ENCODE peak calls at places on chromosomes 13 and 19, in six cellular contexts. One of them, this sample, is unnamed.

GRCh38 chr19:5253403-5254110 is 87.1 kb downstream of the PTPRS start:
- DNase-seq in lower lobe of right lung: no peak
- DNase-seq in cardiac muscle cell: no peak
- DNase-seq in mucosa of descending colon: no peak
- DNase-seq in CD8-positive, alpha-beta T cell: no peak
- DNase-seq in kidney: no peak
- DNase-seq in this sample: no peak

GRCh38 chr13:73859841-73860240 is 274.4 kb downstream of the KLF12 start:
- DNase-seq in lower lobe of right lung: no peak
- DNase-seq in cardiac muscle cell: no peak
- DNase-seq in mucosa of descending colon: no peak
- DNase-seq in CD8-positive, alpha-beta T cell: no peak
- DNase-seq in kidney: no peak
- DNase-seq in this sample: no peak

GRCh38 chr13:27016871-27017270 is 154.7 kb downstream of the USP12 start:
- DNase-seq in lower lobe of right lung: no peak
- DNase-seq in cardiac muscle cell: no peak
- DNase-seq in mucosa of descending colon: peak; percentile 49
- DNase-seq in CD8-positive, alpha-beta T cell: no peak
- DNase-seq in kidney: no peak
- DNase-seq in this sample: no peak

GRCh38 chr13:91142572-91142971 is 204.9 kb upstream of the MIR17HG start:
- DNase-seq in lower lobe of right lung: no peak
- DNase-seq in cardiac muscle cell: peak; percentile 52
- DNase-seq in mucosa of descending colon: no peak
- DNase-seq in CD8-positive, alpha-beta T cell: no peak
- DNase-seq in kidney: no peak
- DNase-seq in this sample: no peak

GRCh38 chr13:57633141-57633949 is 1.8 kb downstream of the PCDH17 start:
- DNase-seq in lower lobe of right lung: peak; percentile 62
- DNase-seq in cardiac muscle cell: peak; percentile 10
- DNase-seq in mucosa of descending colon: no peak
- DNase-seq in CD8-positive, alpha-beta T cell: no peak
- DNase-seq in kidney: peak; percentile 73
- DNase-seq in this sample: no peak

GRCh38 chr19:2544576-2545415 is 68.9 kb downstream of the GADD45B start:
- DNase-seq in lower lobe of right lung: peak; percentile 41
- DNase-seq in cardiac muscle cell: no peak
- DNase-seq in mucosa of descending colon: no peak
- DNase-seq in CD8-positive, alpha-beta T cell: no peak
- DNase-seq in kidney: peak; percentile 66
- DNase-seq in this sample: no peak

GRCh38 chr13:21901772-21902708 is 231.2 kb downstream of the FGF9 start:
- DNase-seq in lower lobe of right lung: no peak
- DNase-seq in cardiac muscle cell: peak; percentile 7
- DNase-seq in mucosa of descending colon: no peak
- DNase-seq in CD8-positive, alpha-beta T cell: no peak
- DNase-seq in kidney: no peak
- DNase-seq in this sample: no peak

GRCh38 chr13:27138457-27139093 is 33.0 kb downstream of the USP12 start:
- DNase-seq in lower lobe of right lung: no peak
- DNase-seq in cardiac muscle cell: no peak
- DNase-seq in mucosa of descending colon: no peak
- DNase-seq in CD8-positive, alpha-beta T cell: no peak
- DNase-seq in kidney: no peak
- DNase-seq in this sample: no peak

GRCh38 chr19:15488489-15489226 is 9.4 kb upstream of the PGLYRP2 start:
- DNase-seq in lower lobe of right lung: no peak
- DNase-seq in cardiac muscle cell: peak; percentile 54
- DNase-seq in mucosa of descending colon: no peak
- DNase-seq in CD8-positive, alpha-beta T cell: no peak
- DNase-seq in kidney: no peak
- DNase-seq in this sample: no peak

GRCh38 chr19:49213791-49214190 is 56.2 kb downstream of the TRPM4 start:
- DNase-seq in lower lobe of right lung: no peak
- DNase-seq in cardiac muscle cell: no peak
- DNase-seq in mucosa of descending colon: no peak
- DNase-seq in CD8-positive, alpha-beta T cell: no peak
- DNase-seq in kidney: no peak
- DNase-seq in this sample: no peak

GRCh38 chr19:4389511-4390016 is 10.8 kb downstream of the SH3GL1 start:
- DNase-seq in lower lobe of right lung: no peak
- DNase-seq in cardiac muscle cell: no peak
- DNase-seq in mucosa of descending colon: no peak
- DNase-seq in CD8-positive, alpha-beta T cell: no peak
- DNase-seq in kidney: no peak
- DNase-seq in this sample: no peak

GRCh38 chr13:25109341-25109740 is 13.4 kb downstream of the PABPC3 start:
- DNase-seq in lower lobe of right lung: no peak
- DNase-seq in cardiac muscle cell: no peak
- DNase-seq in mucosa of descending colon: no peak
- DNase-seq in CD8-positive, alpha-beta T cell: no peak
- DNase-seq in kidney: no peak
- DNase-seq in this sample: no peak

GRCh38 chr13:22079961-22080360 is 409.1 kb downstream of the FGF9 start:
- DNase-seq in lower lobe of right lung: no peak
- DNase-seq in cardiac muscle cell: no peak
- DNase-seq in mucosa of descending colon: no peak
- DNase-seq in CD8-positive, alpha-beta T cell: no peak
- DNase-seq in kidney: no peak
- DNase-seq in this sample: no peak

GRCh38 chr13:35599385-35599784 is 122.9 kb upstream of the MAB21L1 start:
- DNase-seq in lower lobe of right lung: no peak
- DNase-seq in cardiac muscle cell: peak; percentile 8
- DNase-seq in mucosa of descending colon: no peak
- DNase-seq in CD8-positive, alpha-beta T cell: no peak
- DNase-seq in kidney: no peak
- DNase-seq in this sample: no peak

GRCh38 chr13:97262058-97262457 is 39.9 kb downstream of the MBNL2 start:
- DNase-seq in lower lobe of right lung: no peak
- DNase-seq in cardiac muscle cell: no peak
- DNase-seq in mucosa of descending colon: no peak
- DNase-seq in CD8-positive, alpha-beta T cell: no peak
- DNase-seq in kidney: no peak
- DNase-seq in this sample: no peak

GRCh38 chr13:104577029-104577820 is 1511.0 kb upstream of the SLC10A2 start:
- DNase-seq in lower lobe of right lung: no peak
- DNase-seq in cardiac muscle cell: peak; percentile 74
- DNase-seq in mucosa of descending colon: no peak
- DNase-seq in CD8-positive, alpha-beta T cell: no peak
- DNase-seq in kidney: no peak
- DNase-seq in this sample: no peak

GRCh38 chr13:29730253-29730652 is 120.2 kb downstream of the UBL3 start:
- DNase-seq in lower lobe of right lung: no peak
- DNase-seq in cardiac muscle cell: no peak
- DNase-seq in mucosa of descending colon: no peak
- DNase-seq in CD8-positive, alpha-beta T cell: no peak
- DNase-seq in kidney: no peak
- DNase-seq in this sample: no peak

GRCh38 chr13:36493046-36493445 is 60.8 kb downstream of the CCNA1 start:
- DNase-seq in lower lobe of right lung: no peak
- DNase-seq in cardiac muscle cell: no peak
- DNase-seq in mucosa of descending colon: no peak
- DNase-seq in CD8-positive, alpha-beta T cell: no peak
- DNase-seq in kidney: no peak
- DNase-seq in this sample: no peak

GRCh38 chr13:98751397-98752110 is 918 bp downstream of the SLC15A1 start:
- DNase-seq in lower lobe of right lung: no peak
- DNase-seq in cardiac muscle cell: peak; percentile 39
- DNase-seq in mucosa of descending colon: no peak
- DNase-seq in CD8-positive, alpha-beta T cell: no peak
- DNase-seq in kidney: no peak
- DNase-seq in this sample: no peak

GRCh38 chr13:31274345-31274870 is 74.6 kb downstream of the B3GLCT start:
- DNase-seq in lower lobe of right lung: no peak
- DNase-seq in cardiac muscle cell: peak; percentile 12
- DNase-seq in mucosa of descending colon: no peak
- DNase-seq in CD8-positive, alpha-beta T cell: no peak
- DNase-seq in kidney: no peak
- DNase-seq in this sample: no peak

GRCh38 chr13:91632071-91632470 is 233.7 kb downstream of the GPC5 start:
- DNase-seq in lower lobe of right lung: no peak
- DNase-seq in cardiac muscle cell: no peak
- DNase-seq in mucosa of descending colon: no peak
- DNase-seq in CD8-positive, alpha-beta T cell: no peak
- DNase-seq in kidney: no peak
- DNase-seq in this sample: no peak

GRCh38 chr19:46958542-46958941 is 61.1 kb upstream of the NPAS1 start:
- DNase-seq in lower lobe of right lung: no peak
- DNase-seq in cardiac muscle cell: peak; percentile 70
- DNase-seq in mucosa of descending colon: no peak
- DNase-seq in CD8-positive, alpha-beta T cell: no peak
- DNase-seq in kidney: no peak
- DNase-seq in this sample: no peak

GRCh38 chr19:55384576-55385235 is 614 bp upstream of the TMEM238 start:
- DNase-seq in lower lobe of right lung: peak; percentile 66
- DNase-seq in cardiac muscle cell: no peak
- DNase-seq in mucosa of descending colon: peak; percentile 47
- DNase-seq in CD8-positive, alpha-beta T cell: peak; percentile 23
- DNase-seq in kidney: peak; percentile 87
- DNase-seq in this sample: peak; percentile 24

GRCh38 chr19:12526542-12526941 is 24.7 kb downstream of the ZNF564 start:
- DNase-seq in lower lobe of right lung: no peak
- DNase-seq in cardiac muscle cell: no peak
- DNase-seq in mucosa of descending colon: no peak
- DNase-seq in CD8-positive, alpha-beta T cell: no peak
- DNase-seq in kidney: no peak
- DNase-seq in this sample: no peak

GRCh38 chr19:12527034-12527836 is 24.0 kb downstream of the ZNF564 start:
- DNase-seq in lower lobe of right lung: no peak
- DNase-seq in cardiac muscle cell: peak; percentile 43
- DNase-seq in mucosa of descending colon: no peak
- DNase-seq in CD8-positive, alpha-beta T cell: no peak
- DNase-seq in kidney: no peak
- DNase-seq in this sample: no peak

DNA sequence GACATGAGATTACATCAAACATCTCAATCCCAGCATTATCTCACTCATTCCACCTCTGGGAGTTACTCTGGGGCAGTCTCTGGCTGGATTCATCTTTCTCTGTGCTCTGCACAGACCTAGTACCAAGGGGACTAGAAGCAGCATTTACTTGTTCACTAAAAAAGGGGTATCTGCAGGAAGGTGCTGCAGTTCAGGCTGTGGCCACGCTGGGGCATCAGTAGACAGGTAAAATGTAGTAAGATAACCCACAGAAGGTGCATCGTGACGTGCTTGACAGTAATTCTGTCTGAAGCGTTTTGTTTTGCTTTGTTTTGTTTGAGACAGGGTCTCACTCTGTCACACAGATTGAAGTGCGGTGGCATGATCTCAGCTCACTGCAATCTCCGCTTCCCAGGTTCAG is 29.3 kb downstream of the ZNF564 start:
- DNase-seq in lower lobe of right lung: no peak
- DNase-seq in cardiac muscle cell: no peak
- DNase-seq in mucosa of descending colon: no peak
- DNase-seq in CD8-positive, alpha-beta T cell: no peak
- DNase-seq in kidney: no peak
- DNase-seq in this sample: no peak
- H3K9me3 ChIP-seq in lower lobe of right lung: peaks cover 99% of the 10 kb centered on the region
- H3K9me3 ChIP-seq in cardiac muscle cell: peaks cover 16% of the 10 kb centered on the region
- H3K9me3 ChIP-seq in mucosa of descending colon: peaks cover 100% of the 10 kb centered on the region
- H3K9me3 ChIP-seq in CD8-positive, alpha-beta T cell: peaks cover 59% of the 10 kb centered on the region
- H3K9me3 ChIP-seq in kidney: peaks cover 23% of the 10 kb centered on the region
- H3K9me3 ChIP-seq in this sample: peaks cover 87% of the 10 kb centered on the region

DNA sequence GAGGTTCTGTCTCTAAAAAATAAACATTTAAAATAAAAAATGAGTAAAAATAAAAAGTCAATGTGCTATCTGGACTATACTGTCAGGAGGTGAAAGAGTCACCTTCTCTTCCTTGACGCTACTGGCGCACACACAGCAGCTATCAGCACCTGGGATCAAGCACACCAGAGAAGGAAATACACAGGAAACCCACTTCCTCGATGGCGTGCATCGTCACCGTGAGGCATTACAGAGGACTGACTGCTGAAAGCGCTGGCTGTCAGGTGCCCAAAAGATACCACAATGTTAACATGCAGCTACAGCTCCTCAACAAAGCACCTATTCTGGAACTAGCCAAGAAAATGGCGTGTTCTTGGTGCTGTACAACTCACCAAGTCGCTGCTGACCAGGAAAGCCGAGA is 6.1 kb downstream of the SLC35E1 start:
- DNase-seq in lower lobe of right lung: peak; percentile 47
- DNase-seq in cardiac muscle cell: no peak
- DNase-seq in mucosa of descending colon: peak; percentile 53
- DNase-seq in CD8-positive, alpha-beta T cell: peak; percentile 72
- DNase-seq in kidney: peak; percentile 81
- DNase-seq in this sample: peak; percentile 80
- H3K9me3 ChIP-seq in lower lobe of right lung: no peaks in the 10 kb centered on the region
- H3K9me3 ChIP-seq in cardiac muscle cell: no peaks in the 10 kb centered on the region
- H3K9me3 ChIP-seq in mucosa of descending colon: no peaks in the 10 kb centered on the region
- H3K9me3 ChIP-seq in CD8-positive, alpha-beta T cell: no peaks in the 10 kb centered on the region
- H3K9me3 ChIP-seq in kidney: no peaks in the 10 kb centered on the region
- H3K9me3 ChIP-seq in this sample: no peaks in the 10 kb centered on the region

GRCh38 chr19:37056776-37057175 is 21.5 kb upstream of the ZNF420 start:
- DNase-seq in lower lobe of right lung: no peak
- DNase-seq in cardiac muscle cell: no peak
- DNase-seq in mucosa of descending colon: no peak
- DNase-seq in CD8-positive, alpha-beta T cell: no peak
- DNase-seq in kidney: no peak
- DNase-seq in this sample: no peak

GRCh38 chr19:37055330-37055729 is 22.9 kb upstream of the ZNF420 start:
- DNase-seq in lower lobe of right lung: no peak
- DNase-seq in cardiac muscle cell: no peak
- DNase-seq in mucosa of descending colon: no peak
- DNase-seq in CD8-positive, alpha-beta T cell: no peak
- DNase-seq in kidney: no peak
- DNase-seq in this sample: no peak

DNA sequence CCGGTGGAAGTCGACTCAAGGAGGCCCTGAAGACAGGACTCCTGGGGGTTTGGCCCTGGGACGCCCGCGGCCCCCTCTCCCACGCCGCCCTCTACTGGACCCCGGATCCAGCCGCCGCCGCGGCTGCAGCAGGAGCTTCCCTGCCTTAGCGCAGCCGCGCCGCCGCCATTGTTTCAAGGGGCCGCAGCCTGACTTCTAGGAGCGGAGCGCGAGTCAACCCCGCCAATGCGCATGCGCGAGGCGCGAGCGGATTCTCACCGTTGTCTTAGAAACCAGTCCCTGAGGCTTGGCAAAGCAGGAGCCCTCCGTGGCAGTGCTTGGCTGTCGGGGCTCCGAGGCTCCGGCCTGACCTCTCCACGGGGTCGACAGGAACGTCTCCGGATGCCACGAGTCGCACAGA is 19.1 kb upstream of the ZNF420 start:
- DNase-seq in lower lobe of right lung: no peak
- DNase-seq in cardiac muscle cell: no peak
- DNase-seq in mucosa of descending colon: no peak
- DNase-seq in CD8-positive, alpha-beta T cell: no peak
- DNase-seq in kidney: peak; percentile 63
- DNase-seq in this sample: no peak
- H3K9me3 ChIP-seq in lower lobe of right lung: peaks cover 61% of the 10 kb centered on the region
- H3K9me3 ChIP-seq in cardiac muscle cell: no peaks in the 10 kb centered on the region
- H3K9me3 ChIP-seq in mucosa of descending colon: peaks cover 87% of the 10 kb centered on the region
- H3K9me3 ChIP-seq in CD8-positive, alpha-beta T cell: no peaks in the 10 kb centered on the region
- H3K9me3 ChIP-seq in kidney: no peaks in the 10 kb centered on the region
- H3K9me3 ChIP-seq in this sample: peaks cover 43% of the 10 kb centered on the region

DNA sequence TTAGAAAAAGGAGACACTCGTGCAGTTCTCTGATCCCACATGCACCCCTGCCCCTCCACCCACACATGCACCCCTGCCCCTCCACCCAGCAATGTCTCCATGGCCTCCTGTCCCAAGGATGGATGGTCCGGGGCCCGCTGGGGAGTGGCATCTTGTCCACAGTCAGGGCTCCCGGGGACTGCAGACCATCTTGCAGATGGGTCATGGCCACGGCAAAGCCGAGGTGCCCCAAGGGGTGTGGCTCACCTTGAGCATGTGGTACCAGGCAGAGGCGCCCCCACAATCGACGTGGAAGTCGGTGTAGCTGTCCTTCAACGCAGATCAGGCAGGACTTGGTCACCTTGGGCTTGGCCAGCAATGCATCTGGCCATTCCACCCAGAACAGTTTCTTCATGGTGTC is 216.7 kb downstream of the TUBA3C start:
- DNase-seq in lower lobe of right lung: no peak
- DNase-seq in cardiac muscle cell: no peak
- DNase-seq in mucosa of descending colon: no peak
- DNase-seq in CD8-positive, alpha-beta T cell: no peak
- DNase-seq in kidney: no peak
- DNase-seq in this sample: no peak
- H3K9me3 ChIP-seq in lower lobe of right lung: no peaks in the 10 kb centered on the region
- H3K9me3 ChIP-seq in cardiac muscle cell: peaks cover 7% of the 10 kb centered on the region
- H3K9me3 ChIP-seq in mucosa of descending colon: peaks cover 67% of the 10 kb centered on the region
- H3K9me3 ChIP-seq in CD8-positive, alpha-beta T cell: no peaks in the 10 kb centered on the region
- H3K9me3 ChIP-seq in kidney: no peaks in the 10 kb centered on the region
- H3K9me3 ChIP-seq in this sample: no peaks in the 10 kb centered on the region